ENCODE peak calls at places on chromosomes 11 and 22, in nine cellular contexts. One of them, this sample, is unnamed. For H3K4me1, the result is how much of the 10 kb centered on the place peaks cover.

GRCh38 chr22:46127556-46127955 is 22.8 kb upstream of the PPARA start:
- DNase-seq in OCI-LY7: no peak
- DNase-seq in hepatocyte: no peak
- DNase-seq in GM23248: no peak
- DNase-seq in PC-3: no peak
- DNase-seq in GM23338: no peak
- DNase-seq in HCT116: no peak
- DNase-seq in MM.1S: no peak
- DNase-seq in SK-N-SH: no peak
- DNase-seq in this sample: no peak

GRCh38 chr11:122612123-122612824 is 43.2 kb upstream of the UBASH3B start:
- DNase-seq in OCI-LY7: no peak
- DNase-seq in hepatocyte: no peak
- DNase-seq in GM23248: no peak
- DNase-seq in PC-3: peak
- DNase-seq in GM23338: no peak
- DNase-seq in HCT116: no peak
- DNase-seq in MM.1S: no peak
- DNase-seq in SK-N-SH: no peak
- DNase-seq in this sample: no peak

GRCh38 chr11:134518616-134519389 is 106.8 kb upstream of the B3GAT1 start:
- DNase-seq in OCI-LY7: no peak
- DNase-seq in hepatocyte: no peak
- DNase-seq in GM23248: no peak
- DNase-seq in PC-3: no peak
- DNase-seq in GM23338: no peak
- DNase-seq in HCT116: no peak
- DNase-seq in MM.1S: no peak
- DNase-seq in SK-N-SH: no peak
- DNase-seq in this sample: no peak

GRCh38 chr11:8717876-8718753 is 35.5 kb downstream of the RPL27A start:
- DNase-seq in OCI-LY7: no peak
- DNase-seq in hepatocyte: peak
- DNase-seq in GM23248: peak
- DNase-seq in PC-3: peak
- DNase-seq in GM23338: no peak
- DNase-seq in HCT116: no peak
- DNase-seq in MM.1S: no peak
- DNase-seq in SK-N-SH: no peak
- DNase-seq in this sample: no peak

GRCh38 chr11:43962383-43962969 is 20.0 kb downstream of the C11orf96 start:
- DNase-seq in OCI-LY7: no peak
- DNase-seq in hepatocyte: peak
- DNase-seq in GM23248: peak
- DNase-seq in PC-3: no peak
- DNase-seq in GM23338: no peak
- DNase-seq in HCT116: no peak
- DNase-seq in MM.1S: no peak
- DNase-seq in SK-N-SH: peak
- DNase-seq in this sample: peak

GRCh38 chr11:57977709-57978108 is 46.0 kb upstream of the OR9Q1 start:
- DNase-seq in OCI-LY7: no peak
- DNase-seq in hepatocyte: no peak
- DNase-seq in GM23248: no peak
- DNase-seq in PC-3: no peak
- DNase-seq in GM23338: peak
- DNase-seq in HCT116: no peak
- DNase-seq in MM.1S: no peak
- DNase-seq in SK-N-SH: no peak
- DNase-seq in this sample: peak

GRCh38 chr11:64608636-64609035 is 17.6 kb downstream of the SLC22A12 start:
- DNase-seq in OCI-LY7: no peak
- DNase-seq in hepatocyte: no peak
- DNase-seq in GM23248: no peak
- DNase-seq in PC-3: no peak
- DNase-seq in GM23338: peak
- DNase-seq in HCT116: no peak
- DNase-seq in MM.1S: no peak
- DNase-seq in SK-N-SH: no peak
- DNase-seq in this sample: peak

GRCh38 chr11:44595006-44595405 is 29.5 kb downstream of the CD82 start:
- DNase-seq in OCI-LY7: no peak
- DNase-seq in hepatocyte: no peak
- DNase-seq in GM23248: no peak
- DNase-seq in PC-3: no peak
- DNase-seq in GM23338: no peak
- DNase-seq in HCT116: no peak
- DNase-seq in MM.1S: no peak
- DNase-seq in SK-N-SH: no peak
- DNase-seq in this sample: no peak

GRCh38 chr22:49999063-49999900 is 13.3 kb downstream of the IL17REL start:
- DNase-seq in OCI-LY7: no peak
- DNase-seq in hepatocyte: peak
- DNase-seq in GM23248: peak
- DNase-seq in PC-3: no peak
- DNase-seq in GM23338: peak
- DNase-seq in HCT116: no peak
- DNase-seq in MM.1S: no peak
- DNase-seq in SK-N-SH: peak
- DNase-seq in this sample: peak

GRCh38 chr11:110897035-110897434 is 184.8 kb upstream of the ARHGAP20 start:
- DNase-seq in OCI-LY7: no peak
- DNase-seq in hepatocyte: no peak
- DNase-seq in GM23248: peak
- DNase-seq in PC-3: no peak
- DNase-seq in GM23338: no peak
- DNase-seq in HCT116: no peak
- DNase-seq in MM.1S: no peak
- DNase-seq in SK-N-SH: peak
- DNase-seq in this sample: no peak

GRCh38 chr11:107799245-107799859 is 59.2 kb downstream of the SLC35F2 start:
- DNase-seq in OCI-LY7: peak
- DNase-seq in hepatocyte: peak
- DNase-seq in GM23248: peak
- DNase-seq in PC-3: peak
- DNase-seq in GM23338: peak
- DNase-seq in HCT116: peak
- DNase-seq in MM.1S: peak
- DNase-seq in SK-N-SH: peak
- DNase-seq in this sample: peak

GRCh38 chr22:47034905-47035419 is 272.5 kb downstream of the TBC1D22A start:
- DNase-seq in OCI-LY7: no peak
- DNase-seq in hepatocyte: no peak
- DNase-seq in GM23248: no peak
- DNase-seq in PC-3: no peak
- DNase-seq in GM23338: no peak
- DNase-seq in HCT116: no peak
- DNase-seq in MM.1S: no peak
- DNase-seq in SK-N-SH: peak
- DNase-seq in this sample: no peak

GRCh38 chr11:59201376-59201775 is 11.4 kb downstream of the MPEG1 start:
- DNase-seq in OCI-LY7: peak
- DNase-seq in hepatocyte: no peak
- DNase-seq in GM23248: no peak
- DNase-seq in PC-3: peak
- DNase-seq in GM23338: peak
- DNase-seq in HCT116: no peak
- DNase-seq in MM.1S: no peak
- DNase-seq in SK-N-SH: no peak
- DNase-seq in this sample: no peak

GRCh38 chr11:19073454-19074415 is 13.2 kb upstream of the MRGPRX2 start:
- DNase-seq in OCI-LY7: no peak
- DNase-seq in hepatocyte: no peak
- DNase-seq in GM23248: no peak
- DNase-seq in PC-3: no peak
- DNase-seq in GM23338: peak
- DNase-seq in HCT116: no peak
- DNase-seq in MM.1S: no peak
- DNase-seq in SK-N-SH: no peak
- DNase-seq in this sample: no peak

GRCh38 chr22:43889366-43890253 is 2.2 kb downstream of the PNPLA5 start:
- DNase-seq in OCI-LY7: no peak
- DNase-seq in hepatocyte: no peak
- DNase-seq in GM23248: peak
- DNase-seq in PC-3: peak
- DNase-seq in GM23338: peak
- DNase-seq in HCT116: no peak
- DNase-seq in MM.1S: no peak
- DNase-seq in SK-N-SH: peak
- DNase-seq in this sample: peak

GRCh38 chr11:3002346-3002745 is 10.2 kb upstream of the NAP1L4 start:
- DNase-seq in OCI-LY7: no peak
- DNase-seq in hepatocyte: no peak
- DNase-seq in GM23248: no peak
- DNase-seq in PC-3: no peak
- DNase-seq in GM23338: no peak
- DNase-seq in HCT116: no peak
- DNase-seq in MM.1S: no peak
- DNase-seq in SK-N-SH: no peak
- DNase-seq in this sample: no peak

GRCh38 chr11:86151188-86152005 is 82.5 kb upstream of the PICALM start:
- DNase-seq in OCI-LY7: no peak
- DNase-seq in hepatocyte: peak
- DNase-seq in GM23248: peak
- DNase-seq in PC-3: peak
- DNase-seq in GM23338: no peak
- DNase-seq in HCT116: no peak
- DNase-seq in MM.1S: peak
- DNase-seq in SK-N-SH: no peak
- DNase-seq in this sample: peak

GRCh38 chr22:19859861-19860510 is 5.3 kb upstream of the GNB1L start:
- DNase-seq in OCI-LY7: no peak
- DNase-seq in hepatocyte: no peak
- DNase-seq in GM23248: no peak
- DNase-seq in PC-3: no peak
- DNase-seq in GM23338: no peak
- DNase-seq in HCT116: no peak
- DNase-seq in MM.1S: no peak
- DNase-seq in SK-N-SH: no peak
- DNase-seq in this sample: no peak

DNA sequence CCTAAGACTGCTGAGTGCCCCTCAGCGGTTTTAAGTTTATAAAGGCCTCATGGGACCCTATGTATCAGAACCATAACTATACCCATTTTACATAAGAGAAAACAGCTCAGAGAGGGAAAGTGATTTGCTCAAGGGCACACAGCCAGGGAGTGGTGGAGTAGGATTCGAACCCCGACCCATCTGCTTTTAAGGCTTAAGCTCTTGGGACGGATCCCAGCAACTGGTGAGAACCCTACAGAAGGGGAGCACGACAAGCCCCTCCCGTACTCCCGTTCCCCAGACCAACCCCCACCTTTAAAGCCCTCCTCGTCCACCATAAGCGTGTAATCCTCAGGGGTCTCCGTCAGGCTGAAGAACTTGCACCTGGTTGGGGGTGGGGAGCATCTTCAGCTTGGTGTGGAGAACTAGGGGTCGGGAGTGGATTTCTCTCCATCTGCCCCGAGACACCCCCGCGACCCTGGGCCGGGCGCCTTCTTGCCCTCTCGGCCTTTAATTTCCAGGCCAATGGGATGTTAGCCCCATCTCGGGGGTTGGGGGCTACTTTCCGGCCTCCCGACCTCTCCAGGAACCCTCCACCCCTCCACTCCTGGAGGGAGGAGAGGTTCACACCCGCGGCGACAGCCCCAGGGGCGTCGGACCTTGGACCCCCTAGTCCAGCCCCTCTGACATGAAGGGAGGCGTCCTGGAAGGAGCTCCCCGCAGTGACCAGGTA is 735 bp downstream of the CASTOR1 start:
- DNase-seq in OCI-LY7: no peak
- DNase-seq in hepatocyte: no peak
- DNase-seq in GM23248: no peak
- DNase-seq in PC-3: no peak
- DNase-seq in GM23338: no peak
- DNase-seq in HCT116: no peak
- DNase-seq in MM.1S: no peak
- DNase-seq in SK-N-SH: no peak
- DNase-seq in this sample: peak
- H3K4me1 ChIP-seq in OCI-LY7: under half
- H3K4me1 ChIP-seq in hepatocyte: under half
- H3K4me1 ChIP-seq in GM23248: under half
- H3K4me1 ChIP-seq in PC-3: under half
- H3K4me1 ChIP-seq in GM23338: under half
- H3K4me1 ChIP-seq in HCT116: under half
- H3K4me1 ChIP-seq in MM.1S: under half
- H3K4me1 ChIP-seq in SK-N-SH: under half
- H3K4me1 ChIP-seq in this sample: under half

DNA sequence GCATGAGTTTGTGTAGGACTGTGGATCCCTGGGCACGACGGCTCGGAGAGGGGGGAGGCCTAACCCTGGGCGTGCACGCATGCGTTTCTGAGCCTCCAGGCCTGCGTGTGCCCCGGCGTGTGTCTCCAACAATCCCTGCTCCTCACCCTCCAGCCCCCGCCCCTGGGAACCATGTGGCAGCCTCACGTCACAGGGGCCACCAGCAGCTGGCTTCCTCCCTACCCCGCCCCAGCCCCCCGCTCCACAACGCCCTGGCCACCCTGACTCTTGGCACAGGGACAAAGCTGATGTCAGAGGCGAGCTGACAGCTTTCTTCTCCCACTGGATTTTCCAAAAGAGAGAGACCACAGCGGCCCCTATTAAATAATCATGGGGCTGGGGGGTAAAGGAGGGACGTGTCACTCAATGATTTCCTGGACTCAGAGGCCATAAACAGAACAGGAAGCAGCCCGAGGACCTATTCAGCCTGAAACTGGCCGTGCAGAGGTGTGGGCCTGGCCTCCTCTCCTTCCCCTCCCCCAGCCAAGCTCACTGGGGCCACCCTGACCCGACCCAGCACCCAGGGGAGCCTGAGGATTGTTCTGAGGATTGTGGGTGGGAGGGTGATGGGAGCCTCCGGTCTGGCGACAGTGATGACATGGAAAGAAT is 6.8 kb upstream of the LIF start:
- DNase-seq in OCI-LY7: no peak
- DNase-seq in hepatocyte: peak
- DNase-seq in GM23248: peak
- DNase-seq in PC-3: peak
- DNase-seq in GM23338: no peak
- DNase-seq in HCT116: no peak
- DNase-seq in MM.1S: no peak
- DNase-seq in SK-N-SH: peak
- DNase-seq in this sample: no peak
- H2AFZ ChIP-seq in OCI-LY7: no peak
- H2AFZ ChIP-seq in hepatocyte: no peak
- H2AFZ ChIP-seq in GM23248: peak
- H2AFZ ChIP-seq in PC-3: no peak
- H2AFZ ChIP-seq in GM23338: no peak
- H2AFZ ChIP-seq in HCT116: no peak
- H2AFZ ChIP-seq in MM.1S: no peak
- H2AFZ ChIP-seq in SK-N-SH: peak
- H2AFZ ChIP-seq in this sample: no peak

GRCh38 chr11:132263231-132263630 is 892.8 kb downstream of the NTM start:
- DNase-seq in OCI-LY7: no peak
- DNase-seq in hepatocyte: peak
- DNase-seq in GM23248: no peak
- DNase-seq in PC-3: no peak
- DNase-seq in GM23338: no peak
- DNase-seq in HCT116: no peak
- DNase-seq in MM.1S: no peak
- DNase-seq in SK-N-SH: no peak
- DNase-seq in this sample: no peak
- TF ChIP-seq EZH2phosphoT487 in OCI-LY7: no peak
- TF ChIP-seq EZH2phosphoT487 in hepatocyte: no peak
- TF ChIP-seq EZH2phosphoT487 in GM23248: no peak
- TF ChIP-seq EZH2phosphoT487 in PC-3: no peak
- TF ChIP-seq EZH2phosphoT487 in GM23338: no peak
- TF ChIP-seq EZH2phosphoT487 in HCT116: no peak
- TF ChIP-seq EZH2phosphoT487 in MM.1S: no peak
- TF ChIP-seq EZH2phosphoT487 in SK-N-SH: no peak
- TF ChIP-seq EZH2phosphoT487 in this sample: no peak

GRCh38 chr11:33132510-33132909 is 28.8 kb downstream of the CSTF3 start:
- DNase-seq in OCI-LY7: no peak
- DNase-seq in hepatocyte: no peak
- DNase-seq in GM23248: no peak
- DNase-seq in PC-3: no peak
- DNase-seq in GM23338: peak
- DNase-seq in HCT116: no peak
- DNase-seq in MM.1S: no peak
- DNase-seq in SK-N-SH: no peak
- DNase-seq in this sample: no peak
- H3K4me1 ChIP-seq in OCI-LY7: under half
- H3K4me1 ChIP-seq in hepatocyte: under half
- H3K4me1 ChIP-seq in GM23248: under half
- H3K4me1 ChIP-seq in PC-3: under half
- H3K4me1 ChIP-seq in GM23338: half or more
- H3K4me1 ChIP-seq in HCT116: under half
- H3K4me1 ChIP-seq in MM.1S: under half
- H3K4me1 ChIP-seq in SK-N-SH: under half
- H3K4me1 ChIP-seq in this sample: under half